ENCODE peak calls at places on chromosome 10, in nine cellular contexts. L is cardiac septum; S is T-helper 2 cell treated with Interferon-gamma antibody and Interleukin-4, amounts not matched to agents 5 μg/mL and 100 μg/mL, for 36 hours; T is NCI-H345; W is brain pericyte; N is HEK293T; G is activated T-helper 1 cell treated with anti-CD3 and anti-CD28 coated beads, Interleukin-12 subunit alpha, Interleukin-12 subunit beta, Interleukin-2, Interleukin-4 antibody, amounts not matched to agents 30 ng/mL and 10 ng/mL and 1 ng/mL, durations not matched to agents 14 hours and 24 hours and 36 hours; A is Right ventricle myocardium superior; B is T-helper 1 cell. Q is an unnamed sample.

GRCh38 chr10:102139281-102140110 is 6.7 kb downstream of the PPRC1 start:
- DNase-seq in S (no peak), N (no peak), A (no peak), L (no peak), W (no peak), T (no peak), B (no peak), G (no peak), Q (no peak)

GRCh38 chr10:67818323-67818722 is 19.7 kb downstream of the DNAJC12 start:
- DNase-seq in N (no peak), B (no peak), L (no peak), W (no peak), S (no peak), G (no peak), A (no peak), T (peak), Q (no peak)

GRCh38 chr10:126060232-126060935 is 164.0 kb downstream of the FANK1 start:
- DNase-seq in S (no peak), N (no peak), A (no peak), B (no peak), G (no peak), L (no peak), W (peak), T (no peak), Q (no peak)

GRCh38 chr10:11673346-11674330 is 62.2 kb upstream of the USP6NL start:
- DNase-seq in A (no peak), B (no peak), T (no peak), W (no peak), N (no peak), G (no peak), L (no peak), S (no peak), Q (no peak)

GRCh38 chr10:109974509-109975191 is 33.1 kb upstream of the ADD3 start:
- DNase-seq in G (no peak), L (no peak), A (no peak), B (no peak), W (no peak), N (no peak), T (no peak), S (no peak), Q (no peak)

GRCh38 chr10:126012485-126012884 is 116.1 kb downstream of the FANK1 start:
- DNase-seq in W (no peak), G (no peak), B (no peak), L (no peak), A (no peak), T (no peak), S (no peak), N (no peak), Q (no peak)

GRCh38 chr10:77496941-77497420 is 140.6 kb downstream of the KCNMA1 start:
- DNase-seq in W (no peak), T (peak), N (no peak), S (no peak), A (no peak), G (no peak), L (peak), B (no peak), Q (no peak)

GRCh38 chr10:73110345-73110849 is at the start of gene NUDT13:
- DNase-seq in T (no peak), N (peak), W (peak), L (peak), S (peak), A (peak), G (peak), B (peak), Q (peak)

Q was measured in heart left ventricle.